ENCODE peak calls at places on chromosomes 4 and X, in nine cellular contexts. G is AG10803, I is fibroblast of pulmonary artery, O is IMR-90, P is GM12865, A is cardiac fibroblast, F is Peyer's patch, S is thyroid gland, U is lower leg skin. M is an unnamed sample.
A peak's percentile ranks its signal among the peaks of the same experiment; 100 is the strongest.

GRCh38 chrX:46577116-46578005 is 3.8 kb downstream of the CHST7 start:
- DNase-seq in P (no peak), I (peak; percentile 47), G (peak; percentile 24), O (peak; percentile 75), F (no peak), S (no peak), U (peak; percentile 36), A (peak; percentile 33), M (peak; percentile 35)

GRCh38 chr4:89123418-89123817 is 12.1 kb downstream of the TIGD2 start:
- DNase-seq in P (no peak), A (no peak), I (no peak), F (no peak), S (no peak), U (no peak), O (peak; percentile 41), G (no peak), M (peak; percentile 88)

GRCh38 chrX:36787787-36788186 is 220.4 kb upstream of the FAM47C start:
- DNase-seq in I (no peak), G (no peak), S (no peak), U (no peak), F (no peak), O (no peak), P (no peak), A (no peak), M (peak; percentile 36)

GRCh38 chr4:105613326-105613725 is 60.9 kb downstream of the ARHGEF38 start:
- DNase-seq in F (no peak), O (no peak), P (no peak), U (no peak), S (no peak), G (no peak), I (no peak), A (no peak), M (peak; percentile 85)

GRCh38 chrX:13741695-13742094 is 7.1 kb downstream of the OFD1 start:
- DNase-seq in U (no peak), I (no peak), P (no peak), A (no peak), F (no peak), O (no peak), S (no peak), G (no peak), M (no peak)

GRCh38 chr4:2942532-2943363 is 20.5 kb downstream of the NOP14 start:
- DNase-seq in O (no peak), S (peak; percentile 80), U (peak; percentile 88), G (no peak), I (no peak), P (no peak), A (no peak), F (peak; percentile 61), M (peak; percentile 48)

GRCh38 chrX:6981718-6982406 is 165.7 kb upstream of the STS start:
- DNase-seq in I (no peak), O (no peak), F (no peak), U (no peak), G (no peak), P (no peak), A (no peak), S (no peak), M (no peak)

GRCh38 chrX:15349046-15349445 is 13.7 kb upstream of the PIGA start:
- DNase-seq in P (peak; percentile 60), A (peak; percentile 81), S (peak; percentile 27), O (peak; percentile 73), I (peak; percentile 80), U (no peak), F (peak; percentile 46), G (peak; percentile 60), M (peak; percentile 67)

GRCh38 chr4:101009471-101009870 is 337.9 kb downstream of the PPP3CA start:
- DNase-seq in I (no peak), A (no peak), U (no peak), F (no peak), O (no peak), P (peak; percentile 66), G (no peak), S (peak; percentile 13), M (no peak)

GRCh38 chrX:118644378-118644777 is 83.0 kb upstream of the IL13RA1 start:
- DNase-seq in F (no peak), S (no peak), G (peak; percentile 55), O (peak; percentile 68), I (peak; percentile 70), A (peak; percentile 56), U (no peak), P (peak; percentile 2), M (peak; percentile 62)

GRCh38 chrX:110425222-110425621 is 66.6 kb downstream of the RTL9 start:
- DNase-seq in S (peak; percentile 64), P (no peak), G (peak; percentile 40), A (no peak), I (no peak), U (no peak), F (no peak), O (no peak), M (no peak)

DNA sequence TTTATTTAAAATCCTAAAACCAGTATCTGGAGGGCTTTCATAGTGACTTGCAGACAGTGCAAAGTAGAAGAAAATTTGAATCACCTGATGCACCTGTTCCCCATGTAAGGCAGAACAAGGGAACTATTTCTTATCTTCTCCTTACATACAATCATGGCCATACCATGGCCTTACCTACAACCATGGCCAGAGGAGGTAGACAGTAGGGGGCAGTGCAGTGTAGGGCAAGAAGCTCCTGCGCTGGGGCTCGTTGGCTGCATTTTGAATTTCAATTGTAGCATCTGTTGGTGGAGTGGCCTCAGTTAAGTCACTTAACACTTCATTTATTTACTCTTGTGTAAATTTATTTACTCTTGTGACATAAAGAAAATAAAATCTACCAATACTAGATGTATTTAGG is 33.0 kb downstream of the GALNTL6 start:
- DNase-seq in F (peak; percentile 48), A (peak; percentile 35), O (no peak), U (no peak), G (peak; percentile 60), I (peak; percentile 51), S (no peak), P (peak; percentile 79), M (peak; percentile 54)
- TF ChIP-seq CTCF in F (no peak), A (no peak), O (peak; percentile 41), U (no peak), G (peak; percentile 88), I (peak; percentile 58), S (no peak), P (peak; percentile 76), M (peak; percentile 46)

DNA sequence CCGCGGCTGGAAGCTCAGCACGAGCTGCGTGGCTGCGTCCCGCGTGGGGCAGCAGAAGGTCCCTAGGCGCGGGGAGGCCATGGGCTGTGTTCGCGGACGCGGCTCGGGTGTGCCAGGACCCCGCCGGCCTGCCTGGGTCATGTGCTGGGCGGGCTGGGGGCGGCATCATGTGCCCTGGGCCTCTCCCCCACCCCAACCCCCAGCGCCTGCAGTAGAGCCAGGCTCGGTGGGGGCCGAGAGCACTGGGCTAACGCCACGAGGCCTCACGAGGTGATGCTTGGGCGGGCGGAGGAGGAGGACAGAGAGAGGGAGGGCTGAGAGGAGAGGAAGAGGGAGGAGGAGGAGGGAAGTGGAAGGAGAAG is at the start of gene GPR143:
- DNase-seq in P (no peak), S (peak; percentile 20), F (no peak), U (no peak), O (no peak), A (no peak), I (no peak), G (no peak), M (no peak)
- H3K4me3 ChIP-seq in P (no peak within 1 kb of the TSS), S (no peak within 1 kb of the TSS), F (no peak within 1 kb of the TSS), U (no peak within 1 kb of the TSS), O (no peak within 1 kb of the TSS), A (no peak within 1 kb of the TSS), I (no peak within 1 kb of the TSS), G (no peak within 1 kb of the TSS), M (no peak within 1 kb of the TSS)

DNA sequence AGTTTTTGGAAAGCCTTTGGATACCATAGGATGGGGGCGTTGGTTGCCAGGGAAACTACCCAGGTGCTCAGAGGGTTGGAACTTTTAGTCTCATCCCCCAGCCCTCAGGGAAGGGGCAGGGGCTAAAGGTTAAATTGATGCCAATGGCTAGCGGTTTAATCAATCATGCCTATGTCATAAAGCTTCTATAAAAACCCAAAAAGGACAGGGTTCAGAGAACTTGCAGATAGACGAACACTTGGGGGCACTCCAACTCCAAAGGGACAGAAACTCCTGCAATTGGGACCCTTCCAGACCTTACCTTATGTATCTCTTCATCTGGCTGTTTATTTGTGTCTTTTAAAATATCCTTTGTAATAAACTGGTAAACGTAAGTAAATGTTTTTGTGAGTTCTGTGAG is 30.0 kb upstream of the GPR173 start:
- DNase-seq in P (no peak), A (no peak), G (no peak), O (no peak), S (no peak), I (no peak), U (no peak), F (no peak), M (no peak)
- TF ChIP-seq CTCF in P (no peak), A (no peak), G (no peak), O (peak; percentile 11), S (no peak), I (peak; percentile 6), U (no peak), F (no peak), M (no peak)

GRCh38 chr4:5712517-5712916 is 1.5 kb downstream of the EVC start:
- DNase-seq in U (no peak), A (peak; percentile 38), P (peak; percentile 70), O (peak; percentile 81), F (no peak), S (no peak), G (peak; percentile 59), I (peak; percentile 51), M (peak; percentile 77)
- H3K4me3 ChIP-seq in U (no peak overlapping the region), A (peak overlapping the region; percentile 72), P (no peak overlapping the region), O (peak overlapping the region; percentile 83), F (no peak overlapping the region), S (no peak overlapping the region), G (peak overlapping the region; percentile 82), I (peak overlapping the region; percentile 79), M (no peak overlapping the region)

DNA sequence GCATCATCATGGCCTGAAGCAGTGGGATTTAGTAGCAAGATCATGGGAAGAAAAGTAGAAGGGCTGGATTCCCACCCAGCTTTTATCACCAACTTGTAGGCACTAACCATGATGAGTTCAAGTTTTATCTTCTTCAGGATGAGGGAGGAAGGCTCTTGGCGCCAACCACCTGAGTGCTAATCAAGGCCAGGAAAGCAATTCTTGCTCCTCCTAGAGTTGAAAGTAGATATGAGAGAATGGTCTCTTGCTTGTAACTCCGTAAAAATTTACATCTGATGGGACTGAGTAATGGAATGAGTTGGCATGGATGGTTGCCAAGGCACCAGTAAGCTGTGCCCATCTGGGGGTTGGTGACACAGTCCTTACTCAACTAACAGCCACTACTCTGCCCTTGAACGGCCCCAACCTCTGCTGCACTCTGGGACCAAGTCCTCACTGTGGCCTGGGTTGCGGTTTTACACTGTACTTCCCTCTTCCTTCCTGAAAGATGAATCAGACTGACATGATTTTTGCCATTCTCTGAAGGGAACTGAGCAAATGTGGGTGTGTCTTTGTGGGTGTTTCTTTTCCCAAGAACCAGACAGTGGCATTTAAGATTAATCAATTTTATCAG is 39.4 kb upstream of the NDP start:
- DNase-seq in S (peak; percentile 2), A (peak; percentile 55), U (no peak), P (no peak), O (peak; percentile 41), G (peak; percentile 85), F (peak; percentile 49), I (peak; percentile 61), M (peak; percentile 91)
- TF ChIP-seq CTCF in S (no peak), A (no peak), U (no peak), P (no peak), O (no peak), G (peak; percentile 10), F (no peak), I (no peak), M (peak; percentile 11)